ENCODE peak calls at places on chromosomes 6 and 20, in four cellular contexts. Q is H9, R is trophoblast cell, Z is neuronal stem cell. C is an unnamed sample.

GRCh38 chr20:13292486-13292885 is 71.4 kb downstream of the ISM1 start:
- DNase-seq in Q (no peak), R (no peak), Z (no peak), C (no peak)

GRCh38 chr6:158819977-158820632 is 937 bp upstream of the EZR start:
- DNase-seq in Z (no peak), R (peak; percentile 36), Q (no peak), C (peak; percentile 59)

GRCh38 chr20:20457392-20458126 is 89.7 kb downstream of the INSM1 start:
- DNase-seq in Z (no peak), R (no peak), Q (no peak), C (no peak)

GRCh38 chr6:34447381-34447780 is 18.5 kb upstream of the PACSIN1 start:
- DNase-seq in Z (no peak), R (no peak), Q (no peak), C (no peak)

GRCh38 chr20:60906555-60906954 is 345.5 kb upstream of the CDH4 start:
- DNase-seq in Z (no peak), R (no peak), Q (no peak), C (no peak)

GRCh38 chr6:26452631-26453030 is 5.1 kb upstream of the BTN2A1 start:
- DNase-seq in Z (no peak), R (no peak), Q (no peak), C (no peak)

GRCh38 chr20:53080969-53081871 is 109.1 kb downstream of the TSHZ2 start:
- DNase-seq in R (no peak), Q (no peak), Z (no peak), C (peak; percentile 8)

GRCh38 chr6:28807682-28808280 is 116.0 kb downstream of the TRIM27 start:
- DNase-seq in Q (peak; percentile 74), R (peak; percentile 45), Z (no peak), C (peak; percentile 85)

GRCh38 chr6:12034831-12035230 is 22.7 kb downstream of the HIVEP1 start:
- DNase-seq in Q (no peak), R (no peak), Z (no peak), C (no peak)

GRCh38 chr6:81450180-81450579 is 302.3 kb downstream of the TENT5A start:
- DNase-seq in R (no peak), Z (no peak), Q (no peak), C (no peak)

GRCh38 chr6:37936150-37936549 is 116.6 kb downstream of the ZFAND3 start:
- DNase-seq in Q (no peak), Z (no peak), R (no peak), C (no peak)

GRCh38 chr6:5968817-5969726 is 37.7 kb downstream of the NRN1 start:
- DNase-seq in R (no peak), Z (no peak), Q (no peak), C (peak; percentile 31)

GRCh38 chr6:16320533-16321340 is 82.3 kb downstream of the GMPR start:
- DNase-seq in Q (no peak), R (no peak), Z (no peak), C (no peak)

GRCh38 chr6:16089232-16089843 is 39.5 kb upstream of the MYLIP start:
- DNase-seq in Q (no peak), Z (no peak), R (no peak), C (no peak)

GRCh38 chr20:21719592-21720214 is 14.2 kb downstream of the PAX1 start:
- DNase-seq in Q (no peak), Z (no peak), R (peak; percentile 51), C (no peak)

GRCh38 chr20:61935926-61936700 is 129.6 kb downstream of the TAF4 start:
- DNase-seq in Z (no peak), Q (no peak), R (no peak), C (no peak)

GRCh38 chr20:49690899-49691620 is 22.6 kb downstream of the B4GALT5 start:
- DNase-seq in Z (no peak), Q (no peak), R (peak; percentile 61), C (no peak)

GRCh38 chr20:45407067-45407745 is 883 bp upstream of the DBNDD2 start:
- DNase-seq in Q (peak; percentile 52), Z (peak; percentile 15), R (no peak), C (peak; percentile 63)

GRCh38 chr20:62045529-62046277 is 20.0 kb downstream of the TAF4 start:
- DNase-seq in R (no peak), Z (no peak), Q (no peak), C (no peak)

GRCh38 chr20:24872291-24873014 is 76.6 kb upstream of the CST7 start:
- DNase-seq in Q (no peak), Z (no peak), R (no peak), C (no peak)

GRCh38 chr6:10465633-10466499 is 51.0 kb upstream of the TFAP2A start:
- DNase-seq in R (no peak), Q (peak; percentile 82), Z (peak; percentile 43), C (peak; percentile 83)

GRCh38 chr20:45358282-45359068 is 4.5 kb upstream of the SYS1 start:
- DNase-seq in Z (no peak), R (no peak), Q (no peak), C (no peak)

GRCh38 chr6:106116125-106116524 is 30.0 kb downstream of the PRDM1 start:
- DNase-seq in Z (no peak), Q (no peak), R (no peak), C (no peak)

GRCh38 chr6:107612762-107613415 is 123.0 kb downstream of the SOBP start:
- DNase-seq in R (no peak), Q (no peak), Z (no peak), C (no peak)

GRCh38 chr6:156250593-156250992 is 526.6 kb upstream of the ARID1B start:
- DNase-seq in Z (no peak), Q (no peak), R (no peak), C (no peak)

GRCh38 chr6:68233623-68234022 is 401.5 kb upstream of the ADGRB3 start:
- DNase-seq in R (no peak), Z (no peak), Q (no peak), C (no peak)

GRCh38 chr6:21827425-21828192 is 234.1 kb downstream of the SOX4 start:
- DNase-seq in Q (no peak), Z (no peak), R (no peak), C (no peak)

GRCh38 chr20:14055127-14055742 is 59.9 kb downstream of the MACROD2 start:
- DNase-seq in R (peak; percentile 30), Z (peak; percentile 66), Q (no peak), C (peak; percentile 59)

GRCh38 chr6:3196770-3197169 is 30.7 kb downstream of the TUBB2B start:
- DNase-seq in R (no peak), Z (no peak), Q (no peak), C (no peak)

GRCh38 chr20:47380481-47380880 is 24.0 kb upstream of the ZMYND8 start:
- DNase-seq in Q (no peak), Z (no peak), R (no peak), C (no peak)
- H3K23ac ChIP-seq in Q (no peak overlapping the region), Z (no peak overlapping the region), R (no peak overlapping the region), C (no peak overlapping the region)

GRCh38 chr20:35866446-35867202 is 87.7 kb downstream of the SCAND1 start:
- DNase-seq in R (peak; percentile 42), Z (no peak), Q (no peak), C (no peak)

GRCh38 chr20:35871311-35871771 is 83.0 kb downstream of the SCAND1 start:
- DNase-seq in Z (no peak), Q (no peak), R (no peak), C (no peak)

GRCh38 chr20:35870541-35871307 is 83.6 kb downstream of the SCAND1 start:
- DNase-seq in R (peak; percentile 38), Z (no peak), Q (no peak), C (no peak)
- H3K23ac ChIP-seq in R (no peak overlapping the region), Z (no peak overlapping the region), Q (no peak overlapping the region), C (no peak overlapping the region)

GRCh38 chr20:58408603-58409246 is 19.7 kb downstream of the VAPB start:
- DNase-seq in Q (no peak), R (no peak), Z (no peak), C (no peak)

GRCh38 chr20:58407966-58408557 is 19.0 kb downstream of the VAPB start:
- DNase-seq in R (no peak), Z (no peak), Q (no peak), C (no peak)

GRCh38 chr20:58407201-58407873 is 18.3 kb downstream of the VAPB start:
- DNase-seq in R (no peak), Z (no peak), Q (no peak), C (no peak)

GRCh38 chr20:58405504-58406291 is 16.7 kb downstream of the VAPB start:
- DNase-seq in Q (no peak), Z (no peak), R (no peak), C (no peak)

DNA sequence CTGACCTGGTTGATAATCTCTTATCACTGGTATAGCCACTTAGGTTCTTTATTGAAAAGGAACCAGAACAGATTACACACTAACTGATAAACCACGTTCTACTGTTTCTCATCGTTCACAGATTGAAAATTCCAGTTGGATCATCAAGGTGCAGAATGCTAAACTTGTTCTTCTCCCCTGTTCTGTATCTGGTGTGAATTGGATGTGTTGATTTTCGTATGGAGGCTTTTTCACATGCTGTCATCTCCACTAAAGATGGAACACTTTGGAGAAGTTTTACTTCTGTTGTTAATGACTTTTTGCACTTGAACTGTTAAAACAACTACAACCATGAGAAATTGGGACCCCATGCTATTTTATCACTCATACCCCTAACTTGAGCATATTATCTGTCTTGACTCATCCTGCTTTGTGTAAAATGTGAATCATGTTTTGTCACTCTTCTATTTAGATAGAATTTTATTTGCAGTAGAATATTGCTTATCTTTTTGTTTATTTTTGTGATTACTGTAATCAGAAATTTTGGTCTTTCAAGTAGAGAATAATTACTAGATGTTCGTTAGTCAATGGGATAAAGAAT is 17.5 kb downstream of the VAPB start:
- DNase-seq in Z (no peak), R (no peak), Q (no peak), C (no peak)
- H3K23ac ChIP-seq in Z (no peak overlapping the region), R (no peak overlapping the region), Q (no peak overlapping the region), C (no peak overlapping the region)

DNA sequence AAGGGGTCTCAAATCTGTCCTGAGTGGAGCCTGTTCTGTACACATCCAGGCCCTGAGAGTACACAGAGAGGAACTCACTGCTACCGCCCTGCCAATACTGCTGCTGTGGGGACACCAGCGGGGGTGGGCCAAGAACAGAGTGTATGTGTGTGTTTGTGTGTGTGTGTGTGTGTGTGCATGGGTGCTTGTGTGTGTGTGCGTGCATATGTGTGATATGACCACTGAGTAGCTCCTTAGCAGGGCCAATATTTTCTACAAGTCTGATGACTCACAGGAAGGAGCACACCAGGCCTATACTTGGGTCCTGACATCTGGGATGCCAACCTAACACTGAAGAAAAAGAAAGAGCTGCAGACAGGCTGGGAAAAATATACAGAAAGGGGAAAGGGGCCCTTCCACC is 1.4 kb downstream of the RAET1E start:
- DNase-seq in Q (no peak), R (no peak), Z (no peak), C (no peak)
- H3K23ac ChIP-seq in Q (no peak overlapping the region), R (no peak overlapping the region), Z (peak overlapping the region; percentile 61), C (no peak overlapping the region)

DNA sequence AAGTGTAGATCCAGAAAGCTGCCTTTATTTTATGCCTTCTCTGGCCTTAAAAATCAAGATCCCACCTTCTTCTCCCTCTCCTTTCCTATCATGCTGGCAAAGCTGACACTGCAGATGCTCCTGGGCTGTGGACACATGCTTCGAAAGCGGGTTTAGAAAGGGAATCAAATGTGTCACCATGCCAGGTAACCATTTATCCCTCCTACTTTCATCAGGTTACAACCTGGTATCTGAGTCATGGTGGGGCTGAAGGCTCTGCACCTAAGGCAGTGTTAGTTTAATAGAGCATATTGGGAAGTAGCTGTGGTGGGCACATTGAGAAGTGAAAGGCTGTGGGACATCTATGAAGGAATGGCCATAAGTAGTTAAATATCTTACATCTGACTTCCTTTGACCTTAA is 69.8 kb downstream of the GJA1 start:
- DNase-seq in R (no peak), Q (no peak), Z (no peak), C (no peak)
- H3K23ac ChIP-seq in R (no peak overlapping the region), Q (no peak overlapping the region), Z (no peak overlapping the region), C (no peak overlapping the region)